ENCODE peak calls at places on chromosomes 3 and 15, in six cellular contexts. Y is astrocyte of the spinal cord, X is T47D, Q is GOT3, W is NCI-H2081, U is NCI-H1092 treated with DMSO at 0.1 percent for 48 hours. F is an unnamed sample.

GRCh38 chr3:4595709-4596108 is 102.6 kb downstream of the ITPR1 start:
- DNase-seq in Y (no peak), X (no peak), Q (no peak), W (no peak), U (no peak), F (no peak)

GRCh38 chr15:74311734-74312444 is 55.6 kb downstream of the CYP11A1 start:
- DNase-seq in Y (no peak), X (peak), Q (no peak), W (peak), U (peak), F (no peak)

GRCh38 chr3:130480736-130481135 is 36.2 kb upstream of the COL6A6 start:
- DNase-seq in Y (peak), X (peak), Q (no peak), W (no peak), U (no peak), F (no peak)

GRCh38 chr3:136195258-136196063 is 674 bp downstream of the MSL2 start:
- DNase-seq in Y (peak), X (peak), Q (peak), W (peak), U (peak), F (peak)

GRCh38 chr3:24299801-24300626 is 194.6 kb downstream of the THRB start:
- DNase-seq in Y (peak), X (peak), Q (no peak), W (no peak), U (no peak), F (no peak)

GRCh38 chr3:113277886-113278598 is 66.7 kb downstream of the BOC start:
- DNase-seq in Y (no peak), X (peak), Q (no peak), W (no peak), U (no peak), F (no peak)

GRCh38 chr3:33202581-33203457 is 15.8 kb downstream of the SUSD5 start:
- DNase-seq in Y (peak), X (peak), Q (no peak), W (no peak), U (no peak), F (no peak)

GRCh38 chr3:9192238-9192637 is 57.2 kb downstream of the SRGAP3 start:
- DNase-seq in Y (no peak), X (no peak), Q (no peak), W (no peak), U (no peak), F (no peak)

GRCh38 chr3:9760779-9761505 is 8.8 kb downstream of the CAMK1 start:
- DNase-seq in Y (no peak), X (no peak), Q (no peak), W (no peak), U (no peak), F (no peak)

GRCh38 chr3:171984883-171985282 is 54.5 kb upstream of the FNDC3B start:
- DNase-seq in Y (no peak), X (no peak), Q (no peak), W (no peak), U (no peak), F (no peak)

GRCh38 chr15:48005921-48006541 is 114.8 kb upstream of the SLC24A5 start:
- DNase-seq in Y (no peak), X (no peak), Q (no peak), W (no peak), U (no peak), F (no peak)

GRCh38 chr15:27902680-27903385 is 196.3 kb downstream of the OCA2 start:
- DNase-seq in Y (no peak), X (no peak), Q (no peak), W (no peak), U (no peak), F (no peak)

GRCh38 chr3:52259035-52259434 is 13.5 kb downstream of the PPM1M start:
- DNase-seq in Y (no peak), X (no peak), Q (no peak), W (no peak), U (no peak), F (no peak)

GRCh38 chr3:60579734-60580133 is 671.5 kb downstream of the FHIT start:
- DNase-seq in Y (peak), X (no peak), Q (no peak), W (peak), U (no peak), F (no peak)

GRCh38 chr15:59138243-59138642 is 33.3 kb downstream of the CCNB2 start:
- DNase-seq in Y (peak), X (peak), Q (no peak), W (peak), U (peak), F (no peak)

GRCh38 chr15:77500986-77501385 is 80.3 kb downstream of the HMG20A start:
- DNase-seq in Y (peak), X (peak), Q (no peak), W (no peak), U (no peak), F (no peak)

GRCh38 chr15:26261413-26261812 is 398.3 kb upstream of the ATP10A start:
- DNase-seq in Y (no peak), X (no peak), Q (no peak), W (no peak), U (no peak), F (no peak)

GRCh38 chr3:126127452-126127851 is 43.5 kb upstream of the SLC41A3 start:
- DNase-seq in Y (no peak), X (no peak), Q (no peak), W (no peak), U (no peak), F (no peak)

GRCh38 chr3:146640955-146641867 is 36.1 kb upstream of the PLSCR5 start:
- DNase-seq in Y (peak), X (peak), Q (no peak), W (peak), U (peak), F (peak)

GRCh38 chr15:49239105-49239504 is 69.1 kb downstream of the GALK2 start:
- DNase-seq in Y (peak), X (no peak), Q (no peak), W (no peak), U (no peak), F (no peak)

GRCh38 chr15:40322531-40323238 is 807 bp upstream of the INAFM2 start:
- DNase-seq in Y (peak), X (no peak), Q (no peak), W (peak), U (peak), F (no peak)

GRCh38 chr15:84736375-84736774 is 12.0 kb upstream of the ZNF592 start:
- DNase-seq in Y (no peak), X (no peak), Q (no peak), W (no peak), U (no peak), F (no peak)

GRCh38 chr15:43525131-43525530 is 7.7 kb downstream of the MAP1A start:
- DNase-seq in Y (no peak), X (no peak), Q (no peak), W (no peak), U (no peak), F (no peak)

GRCh38 chr15:71683401-71684274 is 126.7 kb upstream of the NR2E3 start:
- DNase-seq in Y (no peak), X (no peak), Q (no peak), W (no peak), U (no peak), F (no peak)

GRCh38 chr15:69996842-69997478 is 100.8 kb downstream of the TLE3 start:
- DNase-seq in Y (no peak), X (peak), Q (no peak), W (peak), U (peak), F (no peak)

GRCh38 chr3:13072239-13073041 is 789 bp downstream of the IQSEC1 start:
- DNase-seq in Y (no peak), X (no peak), Q (no peak), W (no peak), U (peak), F (peak)

GRCh38 chr3:43748179-43748578 is 57.4 kb downstream of the ABHD5 start:
- DNase-seq in Y (peak), X (no peak), Q (no peak), W (no peak), U (no peak), F (no peak)

GRCh38 chr15:85754993-85755392 is 39.7 kb downstream of the KLHL25 start:
- DNase-seq in Y (no peak), X (no peak), Q (no peak), W (no peak), U (no peak), F (no peak)

GRCh38 chr3:124267406-124267805 is 275.5 kb upstream of the ROPN1 start:
- DNase-seq in Y (no peak), X (no peak), Q (no peak), W (no peak), U (no peak), F (no peak)

GRCh38 chr3:21645121-21645897 is 105.7 kb downstream of the ZNF385D start:
- DNase-seq in Y (peak), X (no peak), Q (no peak), W (no peak), U (no peak), F (no peak)

GRCh38 chr3:14879161-14879888 is 60.6 kb downstream of the FGD5 start:
- DNase-seq in Y (peak), X (no peak), Q (no peak), W (peak), U (no peak), F (no peak)

GRCh38 chr15:62964251-62964650 is 78.3 kb upstream of the TPM1 start:
- DNase-seq in Y (no peak), X (no peak), Q (no peak), W (no peak), U (no peak), F (no peak)

GRCh38 chr3:12992629-12993021 is 80.6 kb downstream of the IQSEC1 start:
- DNase-seq in Y (no peak), X (no peak), Q (no peak), W (no peak), U (no peak), F (no peak)

GRCh38 chr15:55060831-55061230 is 135.9 kb downstream of the RSL24D1 start:
- DNase-seq in Y (no peak), X (no peak), Q (no peak), W (no peak), U (no peak), F (peak)

GRCh38 chr15:75091814-75092213 is 68.4 kb downstream of the PPCDC start:
- DNase-seq in Y (peak), X (peak), Q (no peak), W (no peak), U (no peak), F (no peak)

GRCh38 chr3:177589921-177590336 is 392.6 kb upstream of the TBL1XR1 start:
- DNase-seq in Y (peak), X (no peak), Q (peak), W (peak), U (peak), F (no peak)

GRCh38 chr3:179943097-179943880 is 93.4 kb downstream of the PEX5L start:
- DNase-seq in Y (no peak), X (no peak), Q (no peak), W (no peak), U (no peak), F (no peak)

GRCh38 chr3:11900844-11901243 is 54.2 kb upstream of the TAMM41 start:
- DNase-seq in Y (no peak), X (no peak), Q (no peak), W (no peak), U (no peak), F (no peak)